ENCODE peak calls at places on chromosomes 11 and 22, in five cellular contexts. E is breast epithelium, T is aorta, D is astrocyte of the cerebellum, B is cardiac fibroblast. G is an unnamed sample.

GRCh38 chr22:45672564-45673481 is 1.2 kb downstream of the ATXN10 start:
- DNase-seq in E (no peak), T (no peak), D (no peak), B (peak; percentile 48), G (no peak)

GRCh38 chr22:45180280-45180679 is 16.6 kb downstream of the NUP50 start:
- DNase-seq in E (no peak), T (no peak), D (no peak), B (no peak), G (no peak)

GRCh38 chr11:18408558-18409242 is 3.4 kb upstream of the LDHC start:
- DNase-seq in E (no peak), T (no peak), D (no peak), B (peak; percentile 35), G (no peak)

GRCh38 chr11:18705651-18706281 is 7.2 kb downstream of the TMEM86A start:
- DNase-seq in E (no peak), T (peak; percentile 62), D (no peak), B (no peak), G (no peak)

GRCh38 chr11:114229062-114229450 is 67.1 kb upstream of the NNMT start:
- DNase-seq in E (no peak), T (no peak), D (no peak), B (no peak), G (no peak)

GRCh38 chr11:104658177-104658576 is 240.1 kb downstream of the CASP12 start:
- DNase-seq in E (no peak), T (no peak), D (no peak), B (no peak), G (no peak)

GRCh38 chr11:61309739-61310138 is 14.6 kb upstream of the VWCE start:
- DNase-seq in E (no peak), T (no peak), D (no peak), B (no peak), G (no peak)

GRCh38 chr11:68266121-68266891 is 5.5 kb downstream of the C11orf24 start:
- DNase-seq in E (no peak), T (no peak), D (no peak), B (no peak), G (no peak)

GRCh38 chr11:132087148-132087547 is 716.7 kb downstream of the NTM start:
- DNase-seq in E (no peak), T (no peak), D (no peak), B (no peak), G (no peak)

GRCh38 chr22:45511847-45512261 is 9.2 kb downstream of the FBLN1 start:
- DNase-seq in E (peak; percentile 63), T (peak; percentile 80), D (peak; percentile 80), B (peak; percentile 83), G (peak; percentile 97)

GRCh38 chr11:131674051-131674755 is 303.8 kb downstream of the NTM start:
- DNase-seq in E (peak; percentile 71), T (peak; percentile 62), D (peak; percentile 53), B (peak; percentile 83), G (peak; percentile 67)

GRCh38 chr11:27427183-27427980 is 45.2 kb downstream of the LGR4 start:
- DNase-seq in E (no peak), T (no peak), D (no peak), B (peak; percentile 66), G (no peak)

GRCh38 chr11:62370743-62371440 is 33.6 kb downstream of the ASRGL1 start:
- DNase-seq in E (no peak), T (peak; percentile 55), D (no peak), B (no peak), G (no peak)

GRCh38 chr11:63537293-63538101 is 889 bp downstream of the PLAAT4 start:
- DNase-seq in E (peak; percentile 67), T (peak; percentile 87), D (peak; percentile 99), B (peak; percentile 44), G (no peak)

GRCh38 chr22:45603631-45604030 is 68.0 kb upstream of the ATXN10 start:
- DNase-seq in E (no peak), T (no peak), D (no peak), B (no peak), G (no peak)

GRCh38 chr11:44920451-44920850 is 30.2 kb downstream of the TP53I11 start:
- DNase-seq in E (no peak), T (no peak), D (no peak), B (no peak), G (no peak)

GRCh38 chr11:12410006-12410728 is 32.8 kb downstream of the PARVA start:
- DNase-seq in E (no peak), T (no peak), D (no peak), B (peak; percentile 57), G (no peak)

GRCh38 chr11:134373591-134374052 is 38.4 kb downstream of the B3GAT1 start:
- DNase-seq in E (no peak), T (peak; percentile 32), D (no peak), B (no peak), G (no peak)

GRCh38 chr11:46296520-46297448 is 19.3 kb downstream of the CREB3L1 start:
- DNase-seq in E (no peak), T (peak; percentile 66), D (peak; percentile 90), B (peak; percentile 92), G (peak; percentile 90)

GRCh38 chr11:120147950-120148270 is 10.0 kb upstream of the TRIM29 start:
- DNase-seq in E (no peak), T (no peak), D (no peak), B (no peak), G (no peak)

GRCh38 chr11:44573333-44573732 is 7.9 kb downstream of the CD82 start:
- DNase-seq in E (no peak), T (no peak), D (no peak), B (peak; percentile 29), G (no peak)

GRCh38 chr11:124799384-124800225 is 601 bp downstream of the MSANTD2 start:
- DNase-seq in E (no peak), T (peak; percentile 62), D (no peak), B (peak; percentile 38), G (no peak)

GRCh38 chr22:21047730-21048129 is 2.0 kb downstream of the LRRC74B start:
- DNase-seq in E (no peak), T (no peak), D (no peak), B (no peak), G (no peak)

GRCh38 chr11:130631119-130631518 is 182.7 kb downstream of the ADAMTS15 start:
- DNase-seq in E (no peak), T (no peak), D (peak; percentile 72), B (peak; percentile 97), G (peak; percentile 79)

GRCh38 chr22:50320116-50320515 is 6.7 kb downstream of the DENND6B start:
- DNase-seq in E (no peak), T (no peak), D (no peak), B (no peak), G (no peak)

GRCh38 chr22:49291169-49291568 is 536.5 kb downstream of the BRD1 start:
- DNase-seq in E (no peak), T (no peak), D (no peak), B (no peak), G (no peak)

GRCh38 chr11:128195057-128195751 is 392.2 kb downstream of the ETS1 start:
- DNase-seq in E (no peak), T (no peak), D (no peak), B (peak; percentile 40), G (no peak)

GRCh38 chr22:20268350-20269012 is 363 bp upstream of the RTN4R start:
- DNase-seq in E (no peak), T (peak; percentile 64), D (no peak), B (peak; percentile 36), G (no peak)

GRCh38 chr22:49825436-49825835 is 2.2 kb downstream of the BRD1 start:
- DNase-seq in E (no peak), T (no peak), D (no peak), B (peak; percentile 43), G (no peak)

GRCh38 chr11:45180888-45181594 is 34.6 kb downstream of the PRDM11 start:
- DNase-seq in E (peak; percentile 42), T (peak; percentile 79), D (no peak), B (peak; percentile 53), G (no peak)

GRCh38 chr11:128448487-128448886 is 138.9 kb downstream of the ETS1 start:
- DNase-seq in E (peak; percentile 76), T (no peak), D (peak; percentile 78), B (peak; percentile 83), G (no peak)

GRCh38 chr11:63472372-63472771 is 18.6 kb downstream of the PLAAT5 start:
- DNase-seq in E (no peak), T (no peak), D (no peak), B (no peak), G (no peak)

GRCh38 chr11:69351460-69351859 is 57.5 kb downstream of the MYEOV start:
- DNase-seq in E (no peak), T (no peak), D (peak; percentile 35), B (peak; percentile 88), G (no peak)

DNA sequence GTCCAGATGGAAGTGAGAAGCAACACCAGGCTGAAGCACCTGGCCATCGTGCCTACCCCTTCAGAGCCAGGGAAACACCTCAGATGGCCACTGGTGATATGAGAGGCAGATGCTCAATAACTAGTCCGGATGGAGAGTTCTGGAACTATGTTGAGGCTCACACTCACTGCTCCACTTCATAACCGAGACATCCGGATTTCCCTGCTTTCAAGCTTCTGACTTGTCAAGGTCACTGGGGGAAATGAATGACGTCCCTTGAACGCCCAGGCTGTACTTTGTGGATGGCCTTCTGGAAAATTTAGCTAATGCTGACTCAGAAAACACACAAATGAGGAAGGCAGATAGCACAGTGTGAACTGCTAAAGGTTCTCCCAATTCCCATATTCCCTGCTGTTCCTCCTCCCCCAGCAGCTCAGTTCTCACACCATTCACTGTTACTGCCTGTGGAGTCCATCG is at the start of gene LYVE1:
- DNase-seq in E (no peak), T (peak; percentile 62), D (no peak), B (peak; percentile 68), G (peak; percentile 56)
- H3K4me3 ChIP-seq in E (no peak within 1 kb of the TSS), T (no peak within 1 kb of the TSS), D (no peak within 1 kb of the TSS), B (no peak within 1 kb of the TSS), G (no peak within 1 kb of the TSS)

GRCh38 chr22:17945156-17945850 is 79.1 kb downstream of the MICAL3 start:
- DNase-seq in E (no peak), T (no peak), D (no peak), B (no peak), G (no peak)
- H3K4me3 ChIP-seq in E (no peak overlapping the region), T (no peak overlapping the region), D (no peak overlapping the region), B (no peak overlapping the region), G (no peak overlapping the region)

GRCh38 chr11:66278396-66279091 is 569 bp downstream of the CNIH2 start:
- DNase-seq in E (no peak), T (no peak), D (no peak), B (peak; percentile 15), G (no peak)
- H3K4me3 ChIP-seq in E (peak overlapping the region; percentile 42), T (no peak overlapping the region), D (peak overlapping the region; percentile 15), B (no peak overlapping the region), G (peak overlapping the region; percentile 38)

GRCh38 chr11:2694995-2695939 is 4.5 kb downstream of the KCNQ1OT1 start:
- DNase-seq in E (no peak), T (peak; percentile 17), D (no peak), B (no peak), G (no peak)

GRCh38 chr11:2693851-2694261 is 5.9 kb downstream of the KCNQ1OT1 start:
- DNase-seq in E (no peak), T (peak; percentile 40), D (no peak), B (no peak), G (no peak)

GRCh38 chr11:2693271-2693833 is 6.4 kb downstream of the KCNQ1OT1 start:
- DNase-seq in E (no peak), T (peak; percentile 29), D (no peak), B (no peak), G (no peak)

GRCh38 chr11:2696461-2696860 is 3.3 kb downstream of the KCNQ1OT1 start:
- DNase-seq in E (no peak), T (no peak), D (no peak), B (no peak), G (no peak)

DNA sequence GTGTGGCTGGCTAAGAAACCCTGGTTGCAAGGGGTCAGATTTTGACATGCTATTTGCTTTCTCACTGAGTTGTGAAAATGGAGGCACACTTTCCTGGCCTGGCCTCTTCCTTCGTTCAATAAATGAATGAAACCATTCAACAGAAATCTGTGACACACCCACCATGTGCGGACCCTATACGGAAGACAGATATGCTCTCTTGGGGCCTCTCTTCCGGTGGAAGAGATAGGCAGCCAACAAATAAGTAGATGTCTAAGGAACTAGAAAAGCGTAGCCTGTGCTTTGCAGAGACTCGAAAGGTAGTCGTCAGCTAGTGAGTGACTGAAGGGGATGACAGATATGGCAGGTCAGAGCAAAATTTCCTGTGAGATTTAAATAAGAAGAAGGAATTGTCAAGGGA is 5.3 kb downstream of the KCNQ1OT1 start:
- DNase-seq in E (no peak), T (peak; percentile 4), D (no peak), B (no peak), G (no peak)
- H3K4me3 ChIP-seq in E (no peak overlapping the region), T (no peak overlapping the region), D (no peak overlapping the region), B (no peak overlapping the region), G (no peak overlapping the region)